ENCODE peak calls at places on chromosome 19, in eight cellular contexts. One of them, this sample, is unnamed.

GRCh38 chr19:14072535-14073231 is at the start of gene MISP3:
- DNase-seq in brain microvascular endothelial cell: no peak
- DNase-seq in left lung: peak
- DNase-seq in mucosa of descending colon: peak
- DNase-seq in H9: no peak
- DNase-seq in cardiac fibroblast: peak
- DNase-seq in upper lobe of left lung: peak
- DNase-seq in uterus: no peak
- DNase-seq in this sample: peak

GRCh38 chr19:48499352-48500090 is 12.1 kb downstream of the LMTK3 start:
- DNase-seq in brain microvascular endothelial cell: no peak
- DNase-seq in left lung: no peak
- DNase-seq in mucosa of descending colon: no peak
- DNase-seq in H9: no peak
- DNase-seq in cardiac fibroblast: no peak
- DNase-seq in upper lobe of left lung: peak
- DNase-seq in uterus: no peak
- DNase-seq in this sample: no peak

GRCh38 chr19:49362926-49363264 is 679 bp upstream of the TEAD2 start:
- DNase-seq in brain microvascular endothelial cell: peak
- DNase-seq in left lung: no peak
- DNase-seq in mucosa of descending colon: peak
- DNase-seq in H9: no peak
- DNase-seq in cardiac fibroblast: peak
- DNase-seq in upper lobe of left lung: no peak
- DNase-seq in uterus: peak
- DNase-seq in this sample: peak

GRCh38 chr19:7673995-7674667 is 2.8 kb upstream of the MCEMP1 start:
- DNase-seq in brain microvascular endothelial cell: peak
- DNase-seq in left lung: peak
- DNase-seq in mucosa of descending colon: peak
- DNase-seq in H9: peak
- DNase-seq in cardiac fibroblast: peak
- DNase-seq in upper lobe of left lung: peak
- DNase-seq in uterus: no peak
- DNase-seq in this sample: peak

GRCh38 chr19:19510432-19510831 is 4.9 kb downstream of the TSSK6 start:
- DNase-seq in brain microvascular endothelial cell: no peak
- DNase-seq in left lung: no peak
- DNase-seq in mucosa of descending colon: no peak
- DNase-seq in H9: peak
- DNase-seq in cardiac fibroblast: peak
- DNase-seq in upper lobe of left lung: no peak
- DNase-seq in uterus: no peak
- DNase-seq in this sample: no peak

GRCh38 chr19:51772977-51773376 is 12.0 kb downstream of the FPR2 start:
- DNase-seq in brain microvascular endothelial cell: no peak
- DNase-seq in left lung: no peak
- DNase-seq in mucosa of descending colon: no peak
- DNase-seq in H9: no peak
- DNase-seq in cardiac fibroblast: no peak
- DNase-seq in upper lobe of left lung: no peak
- DNase-seq in uterus: no peak
- DNase-seq in this sample: no peak

GRCh38 chr19:8831832-8832131 is 322 bp downstream of the ZNF558 start:
- DNase-seq in brain microvascular endothelial cell: no peak
- DNase-seq in left lung: no peak
- DNase-seq in mucosa of descending colon: no peak
- DNase-seq in H9: no peak
- DNase-seq in cardiac fibroblast: no peak
- DNase-seq in upper lobe of left lung: no peak
- DNase-seq in uterus: no peak
- DNase-seq in this sample: no peak

GRCh38 chr19:30269638-30270037 is 102.5 kb upstream of the ZNF536 start:
- DNase-seq in brain microvascular endothelial cell: no peak
- DNase-seq in left lung: no peak
- DNase-seq in mucosa of descending colon: no peak
- DNase-seq in H9: no peak
- DNase-seq in cardiac fibroblast: no peak
- DNase-seq in upper lobe of left lung: peak
- DNase-seq in uterus: no peak
- DNase-seq in this sample: no peak

GRCh38 chr19:12773571-12773970 is 1.8 kb downstream of the HOOK2 start:
- DNase-seq in brain microvascular endothelial cell: no peak
- DNase-seq in left lung: no peak
- DNase-seq in mucosa of descending colon: no peak
- DNase-seq in H9: no peak
- DNase-seq in cardiac fibroblast: peak
- DNase-seq in upper lobe of left lung: no peak
- DNase-seq in uterus: no peak
- DNase-seq in this sample: peak

GRCh38 chr19:32868206-32868950 is 1.2 kb downstream of the SLC7A9 start:
- DNase-seq in brain microvascular endothelial cell: no peak
- DNase-seq in left lung: no peak
- DNase-seq in mucosa of descending colon: no peak
- DNase-seq in H9: no peak
- DNase-seq in cardiac fibroblast: no peak
- DNase-seq in upper lobe of left lung: peak
- DNase-seq in uterus: no peak
- DNase-seq in this sample: no peak

GRCh38 chr19:19661675-19662251 is 1.7 kb downstream of the ATP13A1 start:
- DNase-seq in brain microvascular endothelial cell: no peak
- DNase-seq in left lung: peak
- DNase-seq in mucosa of descending colon: peak
- DNase-seq in H9: peak
- DNase-seq in cardiac fibroblast: no peak
- DNase-seq in upper lobe of left lung: no peak
- DNase-seq in uterus: no peak
- DNase-seq in this sample: no peak

GRCh38 chr19:23409392-23410048 is 14.2 kb upstream of the ZNF91 start:
- DNase-seq in brain microvascular endothelial cell: no peak
- DNase-seq in left lung: no peak
- DNase-seq in mucosa of descending colon: peak
- DNase-seq in H9: no peak
- DNase-seq in cardiac fibroblast: no peak
- DNase-seq in upper lobe of left lung: peak
- DNase-seq in uterus: no peak
- DNase-seq in this sample: no peak

GRCh38 chr19:18712981-18713380 is 29.5 kb downstream of the CRTC1 start:
- DNase-seq in brain microvascular endothelial cell: no peak
- DNase-seq in left lung: no peak
- DNase-seq in mucosa of descending colon: no peak
- DNase-seq in H9: no peak
- DNase-seq in cardiac fibroblast: peak
- DNase-seq in upper lobe of left lung: no peak
- DNase-seq in uterus: no peak
- DNase-seq in this sample: no peak

GRCh38 chr19:1172353-1173159 is 1.5 kb downstream of the SBNO2 start:
- DNase-seq in brain microvascular endothelial cell: no peak
- DNase-seq in left lung: peak
- DNase-seq in mucosa of descending colon: peak
- DNase-seq in H9: no peak
- DNase-seq in cardiac fibroblast: peak
- DNase-seq in upper lobe of left lung: peak
- DNase-seq in uterus: peak
- DNase-seq in this sample: no peak

GRCh38 chr19:3338541-3339181 is 27.7 kb upstream of the NFIC start:
- DNase-seq in brain microvascular endothelial cell: no peak
- DNase-seq in left lung: peak
- DNase-seq in mucosa of descending colon: peak
- DNase-seq in H9: no peak
- DNase-seq in cardiac fibroblast: no peak
- DNase-seq in upper lobe of left lung: peak
- DNase-seq in uterus: no peak
- DNase-seq in this sample: peak

GRCh38 chr19:49761249-49761624 is 1.9 kb downstream of the TSKS start:
- DNase-seq in brain microvascular endothelial cell: no peak
- DNase-seq in left lung: no peak
- DNase-seq in mucosa of descending colon: no peak
- DNase-seq in H9: no peak
- DNase-seq in cardiac fibroblast: no peak
- DNase-seq in upper lobe of left lung: no peak
- DNase-seq in uterus: no peak
- DNase-seq in this sample: no peak

GRCh38 chr19:10580979-10581631 is 6.0 kb downstream of the AP1M2 start:
- DNase-seq in brain microvascular endothelial cell: peak
- DNase-seq in left lung: peak
- DNase-seq in mucosa of descending colon: peak
- DNase-seq in H9: peak
- DNase-seq in cardiac fibroblast: peak
- DNase-seq in upper lobe of left lung: no peak
- DNase-seq in uterus: peak
- DNase-seq in this sample: peak

GRCh38 chr19:10583021-10583776 is 3.9 kb downstream of the AP1M2 start:
- DNase-seq in brain microvascular endothelial cell: no peak
- DNase-seq in left lung: peak
- DNase-seq in mucosa of descending colon: no peak
- DNase-seq in H9: no peak
- DNase-seq in cardiac fibroblast: no peak
- DNase-seq in upper lobe of left lung: no peak
- DNase-seq in uterus: no peak
- DNase-seq in this sample: no peak

GRCh38 chr19:10587022-10587838 is at the start of gene AP1M2:
- DNase-seq in brain microvascular endothelial cell: no peak
- DNase-seq in left lung: peak
- DNase-seq in mucosa of descending colon: peak
- DNase-seq in H9: peak
- DNase-seq in cardiac fibroblast: no peak
- DNase-seq in upper lobe of left lung: peak
- DNase-seq in uterus: no peak
- DNase-seq in this sample: no peak

GRCh38 chr19:10587839-10588150 is 683 bp upstream of the AP1M2 start:
- DNase-seq in brain microvascular endothelial cell: no peak
- DNase-seq in left lung: no peak
- DNase-seq in mucosa of descending colon: no peak
- DNase-seq in H9: no peak
- DNase-seq in cardiac fibroblast: no peak
- DNase-seq in upper lobe of left lung: no peak
- DNase-seq in uterus: no peak
- DNase-seq in this sample: no peak

GRCh38 chr19:10586396-10586795 is 716 bp downstream of the AP1M2 start:
- DNase-seq in brain microvascular endothelial cell: no peak
- DNase-seq in left lung: peak
- DNase-seq in mucosa of descending colon: no peak
- DNase-seq in H9: no peak
- DNase-seq in cardiac fibroblast: no peak
- DNase-seq in upper lobe of left lung: no peak
- DNase-seq in uterus: no peak
- DNase-seq in this sample: no peak
- TF ChIP-seq CTCF in brain microvascular endothelial cell: no peak
- TF ChIP-seq CTCF in left lung: no peak
- TF ChIP-seq CTCF in mucosa of descending colon: no peak
- TF ChIP-seq CTCF in H9: no peak
- TF ChIP-seq CTCF in cardiac fibroblast: no peak
- TF ChIP-seq CTCF in upper lobe of left lung: no peak
- TF ChIP-seq CTCF in uterus: no peak
- TF ChIP-seq CTCF in this sample: no peak

DNA sequence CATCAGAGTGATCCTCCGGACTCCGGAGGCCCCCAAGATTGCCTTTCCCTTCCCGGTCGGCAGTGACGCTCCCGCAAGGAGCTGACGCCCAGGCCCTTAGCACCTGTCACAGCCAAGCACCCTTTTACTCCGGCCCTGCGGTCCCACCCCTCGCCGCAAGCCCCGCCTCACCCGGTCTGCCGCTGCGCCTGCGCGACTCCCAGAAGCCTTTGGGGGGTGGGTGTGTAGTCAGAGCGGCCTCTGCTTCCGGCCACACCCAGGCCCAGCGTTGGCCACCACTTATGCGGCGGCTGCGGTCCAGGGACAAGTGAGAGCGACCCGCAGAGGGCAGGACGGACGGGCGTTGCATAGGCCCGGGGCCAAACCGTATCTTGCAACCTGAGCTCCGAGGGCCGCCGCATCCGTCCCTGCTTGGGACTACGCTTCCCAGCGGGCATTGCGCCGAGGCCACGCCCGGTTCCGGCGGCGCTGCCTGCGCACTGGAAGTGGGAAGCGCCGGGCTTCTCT is 441 bp upstream of the ZFP28 start:
- DNase-seq in brain microvascular endothelial cell: peak
- DNase-seq in left lung: peak
- DNase-seq in mucosa of descending colon: peak
- DNase-seq in H9: peak
- DNase-seq in cardiac fibroblast: peak
- DNase-seq in upper lobe of left lung: peak
- DNase-seq in uterus: peak
- DNase-seq in this sample: peak
- TF ChIP-seq CTCF in brain microvascular endothelial cell: no peak
- TF ChIP-seq CTCF in left lung: peak
- TF ChIP-seq CTCF in mucosa of descending colon: no peak
- TF ChIP-seq CTCF in H9: no peak
- TF ChIP-seq CTCF in cardiac fibroblast: no peak
- TF ChIP-seq CTCF in upper lobe of left lung: no peak
- TF ChIP-seq CTCF in uterus: peak
- TF ChIP-seq CTCF in this sample: peak

GRCh38 chr19:46692918-46693722 is 23.8 kb downstream of the PRKD2 start:
- DNase-seq in brain microvascular endothelial cell: no peak
- DNase-seq in left lung: no peak
- DNase-seq in mucosa of descending colon: no peak
- DNase-seq in H9: no peak
- DNase-seq in cardiac fibroblast: no peak
- DNase-seq in upper lobe of left lung: no peak
- DNase-seq in uterus: no peak
- DNase-seq in this sample: no peak

GRCh38 chr19:46693760-46694159 is 23.2 kb downstream of the PRKD2 start:
- DNase-seq in brain microvascular endothelial cell: no peak
- DNase-seq in left lung: no peak
- DNase-seq in mucosa of descending colon: no peak
- DNase-seq in H9: no peak
- DNase-seq in cardiac fibroblast: no peak
- DNase-seq in upper lobe of left lung: peak
- DNase-seq in uterus: no peak
- DNase-seq in this sample: no peak

GRCh38 chr19:46691948-46692347 is 25.0 kb downstream of the PRKD2 start:
- DNase-seq in brain microvascular endothelial cell: no peak
- DNase-seq in left lung: no peak
- DNase-seq in mucosa of descending colon: no peak
- DNase-seq in H9: no peak
- DNase-seq in cardiac fibroblast: no peak
- DNase-seq in upper lobe of left lung: no peak
- DNase-seq in uterus: no peak
- DNase-seq in this sample: no peak

GRCh38 chr19:46689358-46689757 is 27.6 kb downstream of the PRKD2 start:
- DNase-seq in brain microvascular endothelial cell: no peak
- DNase-seq in left lung: no peak
- DNase-seq in mucosa of descending colon: no peak
- DNase-seq in H9: no peak
- DNase-seq in cardiac fibroblast: no peak
- DNase-seq in upper lobe of left lung: peak
- DNase-seq in uterus: no peak
- DNase-seq in this sample: no peak

GRCh38 chr19:46691104-46691503 is 25.8 kb downstream of the PRKD2 start:
- DNase-seq in brain microvascular endothelial cell: no peak
- DNase-seq in left lung: no peak
- DNase-seq in mucosa of descending colon: no peak
- DNase-seq in H9: no peak
- DNase-seq in cardiac fibroblast: no peak
- DNase-seq in upper lobe of left lung: no peak
- DNase-seq in uterus: no peak
- DNase-seq in this sample: no peak
- TF ChIP-seq CTCF in brain microvascular endothelial cell: no peak
- TF ChIP-seq CTCF in left lung: no peak
- TF ChIP-seq CTCF in mucosa of descending colon: no peak
- TF ChIP-seq CTCF in H9: no peak
- TF ChIP-seq CTCF in cardiac fibroblast: no peak
- TF ChIP-seq CTCF in upper lobe of left lung: no peak
- TF ChIP-seq CTCF in uterus: no peak
- TF ChIP-seq CTCF in this sample: no peak

GRCh38 chr19:10420444-10421239 is at the start of gene PDE4A:
- DNase-seq in brain microvascular endothelial cell: no peak
- DNase-seq in left lung: peak
- DNase-seq in mucosa of descending colon: no peak
- DNase-seq in H9: peak
- DNase-seq in cardiac fibroblast: peak
- DNase-seq in upper lobe of left lung: peak
- DNase-seq in uterus: no peak
- DNase-seq in this sample: no peak
- TF ChIP-seq CTCF in brain microvascular endothelial cell: peak
- TF ChIP-seq CTCF in left lung: no peak
- TF ChIP-seq CTCF in mucosa of descending colon: no peak
- TF ChIP-seq CTCF in H9: peak
- TF ChIP-seq CTCF in cardiac fibroblast: peak
- TF ChIP-seq CTCF in upper lobe of left lung: peak
- TF ChIP-seq CTCF in uterus: no peak
- TF ChIP-seq CTCF in this sample: peak

This sample was measured in left ventricle myocardium inferior.